ENCODE peak calls at places on chromosome 10, in nine cellular contexts. One of them, this sample, is unnamed.

GRCh38 chr10:23818484-23818883 is 379.6 kb downstream of the OTUD1 start:
- DNase-seq in SK-N-SH: no peak
- DNase-seq in upper lobe of right lung: no peak
- DNase-seq in PC-3: no peak
- DNase-seq in fibroblast of the aortic adventitia: no peak
- DNase-seq in CD8-positive, alpha-beta memory T cell: no peak
- DNase-seq in AG09309: no peak
- DNase-seq in SK-N-MC: no peak
- DNase-seq in cardiac muscle cell: no peak
- DNase-seq in this sample: no peak

GRCh38 chr10:99958806-99959205 is 50.9 kb downstream of the DNMBP start:
- DNase-seq in CD8-positive, alpha-beta memory T cell: no peak
- DNase-seq in PC-3: no peak
- DNase-seq in AG09309: no peak
- DNase-seq in SK-N-SH: no peak
- DNase-seq in fibroblast of the aortic adventitia: no peak
- DNase-seq in SK-N-MC: no peak
- DNase-seq in cardiac muscle cell: no peak
- DNase-seq in upper lobe of right lung: no peak
- DNase-seq in this sample: no peak

GRCh38 chr10:100496567-100496966 is 23.1 kb downstream of the SEC31B start:
- DNase-seq in SK-N-SH: no peak
- DNase-seq in SK-N-MC: no peak
- DNase-seq in upper lobe of right lung: no peak
- DNase-seq in AG09309: no peak
- DNase-seq in cardiac muscle cell: no peak
- DNase-seq in PC-3: no peak
- DNase-seq in fibroblast of the aortic adventitia: no peak
- DNase-seq in CD8-positive, alpha-beta memory T cell: no peak
- DNase-seq in this sample: no peak

GRCh38 chr10:77004917-77005564 is 632.6 kb downstream of the KCNMA1 start:
- DNase-seq in cardiac muscle cell: peak; percentile 73
- DNase-seq in fibroblast of the aortic adventitia: peak; percentile 91
- DNase-seq in CD8-positive, alpha-beta memory T cell: no peak
- DNase-seq in SK-N-MC: peak; percentile 24
- DNase-seq in SK-N-SH: peak; percentile 52
- DNase-seq in PC-3: peak; percentile 99
- DNase-seq in upper lobe of right lung: no peak
- DNase-seq in AG09309: peak; percentile 14
- DNase-seq in this sample: peak; percentile 55

GRCh38 chr10:31242902-31243301 is 76.1 kb upstream of the ZEB1 start:
- DNase-seq in upper lobe of right lung: no peak
- DNase-seq in CD8-positive, alpha-beta memory T cell: no peak
- DNase-seq in SK-N-MC: no peak
- DNase-seq in fibroblast of the aortic adventitia: peak; percentile 94
- DNase-seq in PC-3: peak; percentile 79
- DNase-seq in SK-N-SH: peak; percentile 20
- DNase-seq in cardiac muscle cell: no peak
- DNase-seq in AG09309: peak; percentile 81
- DNase-seq in this sample: peak; percentile 84

GRCh38 chr10:15433850-15434537 is 62.9 kb upstream of the FAM171A1 start:
- DNase-seq in upper lobe of right lung: no peak
- DNase-seq in cardiac muscle cell: peak; percentile 70
- DNase-seq in AG09309: no peak
- DNase-seq in PC-3: peak; percentile 50
- DNase-seq in fibroblast of the aortic adventitia: peak; percentile 82
- DNase-seq in CD8-positive, alpha-beta memory T cell: peak; percentile 13
- DNase-seq in SK-N-MC: no peak
- DNase-seq in SK-N-SH: peak; percentile 58
- DNase-seq in this sample: peak; percentile 60

GRCh38 chr10:7399533-7399932 is 11.3 kb downstream of the SFMBT2 start:
- DNase-seq in AG09309: no peak
- DNase-seq in SK-N-MC: no peak
- DNase-seq in CD8-positive, alpha-beta memory T cell: no peak
- DNase-seq in SK-N-SH: no peak
- DNase-seq in cardiac muscle cell: no peak
- DNase-seq in fibroblast of the aortic adventitia: no peak
- DNase-seq in upper lobe of right lung: no peak
- DNase-seq in PC-3: no peak
- DNase-seq in this sample: no peak

GRCh38 chr10:86077271-86077670 is 289.3 kb downstream of the GRID1 start:
- DNase-seq in fibroblast of the aortic adventitia: no peak
- DNase-seq in PC-3: no peak
- DNase-seq in SK-N-MC: no peak
- DNase-seq in upper lobe of right lung: no peak
- DNase-seq in AG09309: no peak
- DNase-seq in SK-N-SH: no peak
- DNase-seq in CD8-positive, alpha-beta memory T cell: no peak
- DNase-seq in cardiac muscle cell: no peak
- DNase-seq in this sample: no peak

GRCh38 chr10:27742926-27743735 is 2.5 kb downstream of the MKX start:
- DNase-seq in fibroblast of the aortic adventitia: no peak
- DNase-seq in PC-3: peak; percentile 23
- DNase-seq in upper lobe of right lung: peak; percentile 70
- DNase-seq in CD8-positive, alpha-beta memory T cell: peak; percentile 26
- DNase-seq in cardiac muscle cell: peak; percentile 54
- DNase-seq in SK-N-MC: no peak
- DNase-seq in AG09309: no peak
- DNase-seq in SK-N-SH: peak; percentile 28
- DNase-seq in this sample: peak; percentile 5

GRCh38 chr10:130742936-130743675 is 568.4 kb downstream of the TCERG1L start:
- DNase-seq in fibroblast of the aortic adventitia: no peak
- DNase-seq in AG09309: no peak
- DNase-seq in SK-N-SH: no peak
- DNase-seq in PC-3: no peak
- DNase-seq in cardiac muscle cell: no peak
- DNase-seq in upper lobe of right lung: peak; percentile 45
- DNase-seq in SK-N-MC: no peak
- DNase-seq in CD8-positive, alpha-beta memory T cell: no peak
- DNase-seq in this sample: no peak

GRCh38 chr10:85645097-85645496 is 721.5 kb downstream of the GRID1 start:
- DNase-seq in PC-3: no peak
- DNase-seq in SK-N-SH: no peak
- DNase-seq in fibroblast of the aortic adventitia: no peak
- DNase-seq in cardiac muscle cell: no peak
- DNase-seq in SK-N-MC: no peak
- DNase-seq in CD8-positive, alpha-beta memory T cell: no peak
- DNase-seq in upper lobe of right lung: no peak
- DNase-seq in AG09309: no peak
- DNase-seq in this sample: no peak

GRCh38 chr10:30098624-30099023 is 39.2 kb upstream of the JCAD start:
- DNase-seq in upper lobe of right lung: no peak
- DNase-seq in SK-N-SH: no peak
- DNase-seq in PC-3: peak; percentile 93
- DNase-seq in fibroblast of the aortic adventitia: peak; percentile 89
- DNase-seq in AG09309: peak; percentile 91
- DNase-seq in SK-N-MC: no peak
- DNase-seq in cardiac muscle cell: no peak
- DNase-seq in CD8-positive, alpha-beta memory T cell: no peak
- DNase-seq in this sample: peak; percentile 55

GRCh38 chr10:80444646-80445319 is 9.3 kb upstream of the TSPAN14 start:
- DNase-seq in cardiac muscle cell: peak; percentile 67
- DNase-seq in AG09309: peak; percentile 60
- DNase-seq in SK-N-SH: peak; percentile 58
- DNase-seq in CD8-positive, alpha-beta memory T cell: peak; percentile 44
- DNase-seq in upper lobe of right lung: peak; percentile 80
- DNase-seq in PC-3: no peak
- DNase-seq in SK-N-MC: no peak
- DNase-seq in fibroblast of the aortic adventitia: peak; percentile 83
- DNase-seq in this sample: peak; percentile 76

GRCh38 chr10:23173549-23174074 is 18.5 kb upstream of the PTF1A start:
- DNase-seq in SK-N-SH: peak; percentile 69
- DNase-seq in SK-N-MC: no peak
- DNase-seq in upper lobe of right lung: no peak
- DNase-seq in AG09309: no peak
- DNase-seq in fibroblast of the aortic adventitia: no peak
- DNase-seq in CD8-positive, alpha-beta memory T cell: no peak
- DNase-seq in PC-3: no peak
- DNase-seq in cardiac muscle cell: no peak
- DNase-seq in this sample: no peak

GRCh38 chr10:118692911-118693310 is 61.9 kb downstream of the CACUL1 start:
- DNase-seq in SK-N-MC: no peak
- DNase-seq in AG09309: peak; percentile 90
- DNase-seq in SK-N-SH: peak; percentile 44
- DNase-seq in CD8-positive, alpha-beta memory T cell: no peak
- DNase-seq in upper lobe of right lung: no peak
- DNase-seq in fibroblast of the aortic adventitia: peak; percentile 94
- DNase-seq in cardiac muscle cell: no peak
- DNase-seq in PC-3: peak; percentile 25
- DNase-seq in this sample: peak; percentile 76

GRCh38 chr10:90856964-90857634 is 740 bp downstream of the HTR7 start:
- DNase-seq in PC-3: no peak
- DNase-seq in upper lobe of right lung: no peak
- DNase-seq in CD8-positive, alpha-beta memory T cell: no peak
- DNase-seq in SK-N-SH: no peak
- DNase-seq in cardiac muscle cell: no peak
- DNase-seq in AG09309: no peak
- DNase-seq in fibroblast of the aortic adventitia: no peak
- DNase-seq in SK-N-MC: no peak
- DNase-seq in this sample: no peak

GRCh38 chr10:47027108-47027811 is 116.0 kb downstream of the PTPN20 start:
- DNase-seq in PC-3: no peak
- DNase-seq in CD8-positive, alpha-beta memory T cell: no peak
- DNase-seq in upper lobe of right lung: peak; percentile 46
- DNase-seq in cardiac muscle cell: no peak
- DNase-seq in fibroblast of the aortic adventitia: no peak
- DNase-seq in SK-N-MC: no peak
- DNase-seq in SK-N-SH: no peak
- DNase-seq in AG09309: no peak
- DNase-seq in this sample: no peak

GRCh38 chr10:124693801-124694416 is 50.3 kb downstream of the FAM53B start:
- DNase-seq in fibroblast of the aortic adventitia: no peak
- DNase-seq in CD8-positive, alpha-beta memory T cell: no peak
- DNase-seq in SK-N-SH: no peak
- DNase-seq in cardiac muscle cell: peak; percentile 57
- DNase-seq in AG09309: no peak
- DNase-seq in PC-3: no peak
- DNase-seq in SK-N-MC: no peak
- DNase-seq in upper lobe of right lung: no peak
- DNase-seq in this sample: no peak

GRCh38 chr10:21285742-21286311 is 239.7 kb downstream of the SKIDA1 start:
- DNase-seq in PC-3: peak; percentile 67
- DNase-seq in upper lobe of right lung: no peak
- DNase-seq in fibroblast of the aortic adventitia: peak; percentile 57
- DNase-seq in AG09309: no peak
- DNase-seq in SK-N-MC: no peak
- DNase-seq in SK-N-SH: no peak
- DNase-seq in CD8-positive, alpha-beta memory T cell: no peak
- DNase-seq in cardiac muscle cell: no peak
- DNase-seq in this sample: no peak

GRCh38 chr10:133336131-133337078 is at the start of gene CALY:
- DNase-seq in SK-N-SH: peak; percentile 92
- DNase-seq in CD8-positive, alpha-beta memory T cell: peak; percentile 91
- DNase-seq in upper lobe of right lung: peak; percentile 77
- DNase-seq in cardiac muscle cell: peak; percentile 23
- DNase-seq in SK-N-MC: no peak
- DNase-seq in fibroblast of the aortic adventitia: no peak
- DNase-seq in AG09309: no peak
- DNase-seq in PC-3: no peak
- DNase-seq in this sample: no peak

GRCh38 chr10:110224992-110225391 is 17.6 kb downstream of the MXI1 start:
- DNase-seq in SK-N-SH: no peak
- DNase-seq in PC-3: no peak
- DNase-seq in AG09309: no peak
- DNase-seq in fibroblast of the aortic adventitia: no peak
- DNase-seq in SK-N-MC: no peak
- DNase-seq in cardiac muscle cell: no peak
- DNase-seq in upper lobe of right lung: no peak
- DNase-seq in CD8-positive, alpha-beta memory T cell: no peak
- DNase-seq in this sample: no peak
- H3K4me3 ChIP-seq in SK-N-SH: peak overlapping the region; percentile 83
- H3K4me3 ChIP-seq in PC-3: peak overlapping the region; percentile 69
- H3K4me3 ChIP-seq in AG09309: no peak overlapping the region
- H3K4me3 ChIP-seq in fibroblast of the aortic adventitia: no peak overlapping the region
- H3K4me3 ChIP-seq in SK-N-MC: peak overlapping the region; percentile 71
- H3K4me3 ChIP-seq in cardiac muscle cell: no peak overlapping the region
- H3K4me3 ChIP-seq in upper lobe of right lung: peak overlapping the region; percentile 89
- H3K4me3 ChIP-seq in CD8-positive, alpha-beta memory T cell: no peak overlapping the region
- H3K4me3 ChIP-seq in this sample: peak overlapping the region; percentile 75

GRCh38 chr10:84012831-84013458 is 126.4 kb upstream of the GHITM start:
- DNase-seq in PC-3: no peak
- DNase-seq in SK-N-SH: no peak
- DNase-seq in upper lobe of right lung: no peak
- DNase-seq in CD8-positive, alpha-beta memory T cell: no peak
- DNase-seq in fibroblast of the aortic adventitia: no peak
- DNase-seq in AG09309: no peak
- DNase-seq in cardiac muscle cell: peak; percentile 1
- DNase-seq in SK-N-MC: no peak
- DNase-seq in this sample: no peak
- H3K4me3 ChIP-seq in PC-3: no peak overlapping the region
- H3K4me3 ChIP-seq in SK-N-SH: no peak overlapping the region
- H3K4me3 ChIP-seq in upper lobe of right lung: no peak overlapping the region
- H3K4me3 ChIP-seq in CD8-positive, alpha-beta memory T cell: no peak overlapping the region
- H3K4me3 ChIP-seq in fibroblast of the aortic adventitia: no peak overlapping the region
- H3K4me3 ChIP-seq in AG09309: no peak overlapping the region
- H3K4me3 ChIP-seq in cardiac muscle cell: no peak overlapping the region
- H3K4me3 ChIP-seq in SK-N-MC: no peak overlapping the region
- H3K4me3 ChIP-seq in this sample: no peak overlapping the region

GRCh38 chr10:865924-866576 is 65.5 kb downstream of the LARP4B start:
- DNase-seq in CD8-positive, alpha-beta memory T cell: no peak
- DNase-seq in AG09309: no peak
- DNase-seq in upper lobe of right lung: no peak
- DNase-seq in SK-N-SH: no peak
- DNase-seq in PC-3: no peak
- DNase-seq in SK-N-MC: no peak
- DNase-seq in cardiac muscle cell: no peak
- DNase-seq in fibroblast of the aortic adventitia: no peak
- DNase-seq in this sample: no peak
- H3K4me3 ChIP-seq in CD8-positive, alpha-beta memory T cell: no peak overlapping the region
- H3K4me3 ChIP-seq in AG09309: no peak overlapping the region
- H3K4me3 ChIP-seq in upper lobe of right lung: no peak overlapping the region
- H3K4me3 ChIP-seq in SK-N-SH: no peak overlapping the region
- H3K4me3 ChIP-seq in PC-3: no peak overlapping the region
- H3K4me3 ChIP-seq in SK-N-MC: no peak overlapping the region
- H3K4me3 ChIP-seq in cardiac muscle cell: no peak overlapping the region
- H3K4me3 ChIP-seq in fibroblast of the aortic adventitia: no peak overlapping the region
- H3K4me3 ChIP-seq in this sample: no peak overlapping the region

DNA sequence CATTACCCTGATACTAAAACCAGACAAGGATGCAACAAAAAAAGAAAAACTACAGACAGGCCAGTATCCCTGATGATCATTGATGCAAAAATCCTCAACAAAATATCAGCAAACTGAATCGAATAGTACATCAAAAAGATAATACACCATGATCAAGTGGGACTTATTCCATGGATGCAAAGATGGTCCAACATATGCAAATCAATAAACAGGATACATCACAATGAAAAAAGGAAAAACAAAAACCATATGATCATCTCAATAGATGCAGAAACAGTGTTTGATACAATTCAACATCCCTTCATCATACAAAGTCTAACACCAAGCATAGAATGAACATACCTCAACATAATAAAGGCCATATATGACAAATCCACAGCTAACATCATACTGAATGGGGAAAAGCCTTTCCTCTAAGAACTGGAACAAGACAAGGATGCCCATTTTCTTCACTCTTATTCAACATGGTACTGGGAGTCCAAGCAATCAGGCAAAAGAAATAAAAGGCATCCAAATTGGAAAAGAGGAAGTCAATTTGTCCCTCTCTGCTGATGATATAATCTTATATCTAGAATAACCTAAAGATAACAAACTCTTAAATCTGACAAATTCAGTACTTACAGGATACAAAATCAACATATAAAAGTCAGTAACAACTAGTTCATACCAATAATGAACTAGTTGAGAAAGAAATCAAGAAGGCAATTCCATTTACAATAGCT is 48.8 kb upstream of the ASAH2 start:
- DNase-seq in AG09309: no peak
- DNase-seq in fibroblast of the aortic adventitia: no peak
- DNase-seq in upper lobe of right lung: no peak
- DNase-seq in cardiac muscle cell: no peak
- DNase-seq in SK-N-MC: no peak
- DNase-seq in PC-3: no peak
- DNase-seq in SK-N-SH: no peak
- DNase-seq in CD8-positive, alpha-beta memory T cell: no peak
- DNase-seq in this sample: no peak
- H3K4me3 ChIP-seq in AG09309: no peak overlapping the region
- H3K4me3 ChIP-seq in fibroblast of the aortic adventitia: no peak overlapping the region
- H3K4me3 ChIP-seq in upper lobe of right lung: no peak overlapping the region
- H3K4me3 ChIP-seq in cardiac muscle cell: no peak overlapping the region
- H3K4me3 ChIP-seq in SK-N-MC: no peak overlapping the region
- H3K4me3 ChIP-seq in PC-3: no peak overlapping the region
- H3K4me3 ChIP-seq in SK-N-SH: no peak overlapping the region
- H3K4me3 ChIP-seq in CD8-positive, alpha-beta memory T cell: no peak overlapping the region
- H3K4me3 ChIP-seq in this sample: no peak overlapping the region